ENCODE peak calls at places on chromosomes 2 and 18, in nine cellular contexts. T is heart right ventricle, E is GM20000, V is lower leg skin, F is choroid plexus epithelial cell, C is SK-N-SH, S is nephron progenitor cell, B is right lobe of liver, P is GM13977. I is an unnamed sample.

GRCh38 chr2:223474893-223475292 is 127.3 kb downstream of the SCG2 start:
- DNase-seq in B (no peak), P (no peak), E (no peak), C (no peak), F (no peak), T (no peak), S (no peak), V (no peak), I (no peak)

GRCh38 chr2:128416366-128416765 is 97.7 kb upstream of the HS6ST1 start:
- DNase-seq in C (peak), P (no peak), V (peak), B (peak), E (no peak), T (no peak), F (no peak), S (no peak), I (no peak)

GRCh38 chr18:12307251-12307736 is 747 bp upstream of the TUBB6 start:
- DNase-seq in C (peak), F (peak), B (no peak), T (peak), P (peak), S (peak), V (peak), E (no peak), I (peak)

GRCh38 chr18:62122330-62122729 is 64.5 kb downstream of the PIGN start:
- DNase-seq in P (no peak), S (no peak), T (no peak), B (no peak), V (no peak), F (no peak), E (no peak), C (no peak), I (no peak)

GRCh38 chr18:58937204-58937603 is 72.5 kb downstream of the ZNF532 start:
- DNase-seq in F (peak), T (no peak), E (no peak), C (no peak), V (no peak), S (no peak), B (no peak), P (no peak), I (no peak)

GRCh38 chr2:175766880-175767279 is 235.2 kb downstream of the LNPK start:
- DNase-seq in V (no peak), C (no peak), E (no peak), F (no peak), T (no peak), S (no peak), P (no peak), B (no peak), I (no peak)

GRCh38 chr2:27390822-27391679 is 10.5 kb upstream of the ZNF513 start:
- DNase-seq in S (no peak), V (no peak), E (no peak), T (no peak), F (no peak), B (no peak), C (no peak), P (no peak), I (no peak)

GRCh38 chr2:38130877-38131276 is 54.9 kb upstream of the CYP1B1 start:
- DNase-seq in V (no peak), E (no peak), F (no peak), S (no peak), B (no peak), P (no peak), T (no peak), C (no peak), I (no peak)

GRCh38 chr18:25189391-25190185 is 162.4 kb downstream of the ZNF521 start:
- DNase-seq in C (peak), V (no peak), E (no peak), F (no peak), S (no peak), B (no peak), P (no peak), T (no peak), I (no peak)

DNA sequence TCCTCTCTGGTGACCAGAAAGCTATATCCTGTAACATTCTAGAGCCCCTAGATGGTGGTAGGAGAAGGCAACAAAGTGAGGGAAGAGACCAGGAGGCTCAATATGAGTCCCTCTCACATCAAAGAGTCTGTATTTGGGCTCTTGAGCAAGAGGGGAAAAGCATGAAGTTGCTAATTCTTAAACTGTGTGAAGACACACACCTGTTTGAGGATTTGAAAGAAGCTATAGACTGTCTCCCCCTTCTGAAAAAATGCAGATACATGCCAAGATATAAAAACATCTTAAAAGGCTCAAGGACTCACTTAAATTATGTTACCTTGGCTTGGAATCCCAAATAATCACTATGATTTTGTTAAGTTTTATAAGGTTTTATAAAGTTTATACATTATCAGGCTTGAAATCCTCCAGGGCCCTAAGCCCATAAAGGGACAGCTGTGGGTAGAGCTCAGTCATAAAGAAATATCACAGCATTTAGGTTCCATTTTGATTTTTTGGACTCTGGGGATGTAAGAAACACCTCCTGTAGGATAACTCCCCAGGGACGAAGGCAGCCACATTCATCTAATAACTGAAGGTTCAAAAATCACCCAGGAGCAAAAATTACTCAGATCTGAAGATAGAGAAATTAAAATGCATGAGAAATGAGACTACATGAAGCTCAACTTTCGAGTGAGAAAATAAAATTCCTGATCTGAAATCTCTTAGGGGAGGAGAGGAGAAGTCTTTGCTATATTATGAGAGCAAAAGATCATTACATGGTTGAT is 136.1 kb upstream of the LGALSL start:
- DNase-seq in V (no peak), P (peak), F (no peak), B (no peak), C (no peak), S (no peak), T (no peak), E (no peak), I (no peak)
- TF ChIP-seq CTCF in V (no peak), P (peak), F (no peak), B (no peak), C (no peak), S (no peak), T (no peak), E (no peak), I (no peak)

GRCh38 chr2:209458018-209458979 is 34.5 kb downstream of the MAP2 start:
- DNase-seq in C (no peak), E (no peak), S (no peak), B (no peak), F (peak), P (no peak), V (no peak), T (no peak), I (no peak)

GRCh38 chr2:209463226-209463625 is 39.4 kb downstream of the MAP2 start:
- DNase-seq in P (peak), S (no peak), T (no peak), B (no peak), E (no peak), V (no peak), C (no peak), F (peak), I (no peak)

GRCh38 chr2:209463835-209464234 is 40.0 kb downstream of the MAP2 start:
- DNase-seq in F (no peak), V (no peak), P (no peak), T (no peak), S (no peak), E (no peak), C (no peak), B (no peak), I (no peak)

GRCh38 chr2:209459359-209459758 is 35.5 kb downstream of the MAP2 start:
- DNase-seq in E (no peak), T (no peak), B (no peak), F (no peak), C (no peak), S (no peak), V (no peak), P (no peak), I (no peak)

GRCh38 chr2:209460151-209460761 is 36.4 kb downstream of the MAP2 start:
- DNase-seq in T (no peak), V (no peak), B (no peak), C (no peak), S (no peak), F (no peak), E (no peak), P (no peak), I (no peak)
- TF ChIP-seq CTCF in T (no peak), V (no peak), B (no peak), C (no peak), S (no peak), F (no peak), E (no peak), P (no peak), I (no peak)

DNA sequence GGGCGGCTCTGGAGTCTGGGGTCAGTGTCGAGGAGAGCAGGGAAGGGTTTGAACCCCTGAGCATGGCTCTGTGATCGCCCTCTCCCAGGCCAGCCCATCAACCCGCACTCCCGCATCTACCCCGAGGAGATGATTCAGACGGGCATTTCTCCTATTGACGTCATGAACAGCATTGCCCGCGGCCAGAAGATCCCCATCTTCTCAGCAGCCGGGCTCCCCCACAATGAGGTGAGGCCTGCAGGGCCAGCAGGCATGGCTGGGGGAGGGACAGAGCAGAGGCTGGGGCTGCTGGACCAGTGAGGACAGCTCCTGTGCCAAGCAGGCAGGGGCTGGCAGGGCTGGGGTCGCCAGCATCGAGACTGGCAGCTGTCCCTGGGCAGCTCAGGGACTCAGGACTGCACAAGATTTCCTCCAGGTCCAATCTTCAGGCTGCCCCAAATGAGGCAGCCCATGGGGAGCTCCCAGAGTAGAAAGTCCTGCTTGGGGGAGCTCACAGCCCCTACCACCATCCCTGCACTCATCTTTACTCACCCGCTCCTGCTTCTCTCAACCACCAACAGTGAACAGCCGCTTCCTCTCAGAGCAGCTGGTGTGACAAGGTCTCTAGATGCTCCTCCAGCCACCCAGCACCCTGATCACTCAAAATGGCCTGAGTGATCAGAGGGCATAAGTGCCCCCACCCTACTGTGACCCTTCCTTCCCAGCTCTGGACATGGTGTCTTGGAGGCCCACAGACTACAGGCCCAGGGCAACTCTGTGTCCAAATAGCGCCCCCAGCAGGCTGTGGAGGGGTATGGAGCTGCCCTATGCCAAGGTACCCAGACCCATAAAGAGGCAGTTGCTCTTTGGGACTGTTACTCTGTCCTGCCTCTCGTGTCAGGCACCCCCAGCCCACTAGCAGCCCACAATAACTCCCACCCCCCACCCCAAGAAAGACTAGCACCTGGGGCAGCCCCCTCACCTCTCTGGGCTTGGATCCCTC is 18.3 kb upstream of the ANKRD53 start:
- DNase-seq in S (no peak), P (no peak), T (no peak), V (peak), E (no peak), C (peak), B (peak), F (no peak), I (no peak)
- TF ChIP-seq CTCF in S (no peak), P (no peak), T (no peak), V (no peak), E (no peak), C (peak), B (no peak), F (no peak), I (peak)

DNA sequence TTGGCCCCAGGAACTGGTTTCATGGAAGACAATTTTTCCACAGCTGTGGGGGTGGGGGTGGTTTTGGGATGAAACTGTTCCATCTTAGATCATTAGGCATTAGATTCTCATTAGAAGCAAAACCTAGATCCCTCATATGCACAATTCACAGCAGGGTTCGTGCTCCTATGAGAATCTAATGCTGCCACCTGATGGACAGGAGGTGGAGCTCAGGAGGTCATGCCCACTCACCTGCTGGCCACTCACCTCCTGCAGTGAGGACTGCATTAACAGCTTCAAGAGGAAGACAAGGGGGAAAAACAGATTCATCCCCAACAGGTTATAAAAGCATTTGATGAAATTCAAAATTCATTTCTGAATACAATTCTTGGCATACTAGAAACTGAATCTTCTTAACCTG is 38.5 kb downstream of the THAP4 start:
- DNase-seq in T (no peak), S (no peak), E (no peak), C (peak), V (no peak), P (no peak), F (peak), B (no peak), I (no peak)
- TF ChIP-seq CTCF in T (peak), S (no peak), E (peak), C (no peak), V (no peak), P (peak), F (peak), B (peak), I (peak)

DNA sequence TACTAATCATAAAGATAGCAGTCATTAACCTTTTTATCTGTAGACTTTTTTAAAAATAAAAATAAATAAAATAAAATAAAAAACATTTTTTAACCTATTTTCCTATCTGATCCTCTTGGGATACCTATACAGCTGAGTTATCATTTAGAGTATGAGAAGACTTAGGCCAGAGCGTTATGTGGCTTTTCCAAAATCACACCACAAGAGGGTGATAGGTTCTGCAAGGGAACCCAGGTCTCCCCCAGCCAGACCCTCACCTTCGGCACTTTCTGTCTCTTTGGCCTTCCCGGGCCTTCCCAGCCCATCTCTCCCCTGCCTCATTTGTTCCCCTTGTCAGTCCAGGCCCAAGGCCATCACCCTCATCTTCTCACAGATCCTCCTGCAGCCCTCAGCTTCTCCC is 311.7 kb downstream of the SMAD2 start:
- DNase-seq in E (no peak), P (no peak), V (no peak), F (no peak), C (no peak), B (no peak), T (no peak), S (no peak), I (no peak)
- TF ChIP-seq CTCF in E (no peak), P (no peak), V (no peak), F (no peak), C (no peak), B (no peak), T (no peak), S (no peak), I (no peak)